ENCODE peak calls at places on chromosomes 7 and 10, in five cellular contexts. H, C, M, Z and L are unnamed samples.

GRCh38 chr7:127900735-127901685 is 130.2 kb downstream of the LRRC4 start:
- DNase-seq in H (peak), C (peak), M (no peak), Z (no peak), L (no peak)

GRCh38 chr10:13091816-13092215 is 8.1 kb upstream of the OPTN start:
- DNase-seq in H (no peak), C (no peak), M (no peak), Z (peak), L (no peak)

GRCh38 chr10:28985137-28985885 is 303.6 kb upstream of the LYZL1 start:
- DNase-seq in H (no peak), C (no peak), M (no peak), Z (no peak), L (no peak)

GRCh38 chr10:63133787-63134557 is 844 bp downstream of the NRBF2 start:
- DNase-seq in H (no peak), C (no peak), M (no peak), Z (no peak), L (no peak)

GRCh38 chr10:102642553-102643345 is 1.5 kb upstream of the TRIM8 start:
- DNase-seq in H (no peak), C (peak), M (peak), Z (peak), L (peak)

GRCh38 chr10:86197166-86197790 is 169.3 kb downstream of the GRID1 start:
- DNase-seq in H (no peak), C (no peak), M (no peak), Z (no peak), L (no peak)

GRCh38 chr10:565676-566075 is 123.8 kb downstream of the DIP2C start:
- DNase-seq in H (no peak), C (no peak), M (no peak), Z (no peak), L (no peak)

GRCh38 chr7:49791089-49791741 is 17.8 kb downstream of the VWC2 start:
- DNase-seq in H (no peak), C (no peak), M (peak), Z (peak), L (no peak)

GRCh38 chr10:124642076-124642710 is 102.0 kb downstream of the FAM53B start:
- DNase-seq in H (no peak), C (no peak), M (no peak), Z (no peak), L (no peak)

GRCh38 chr7:134639683-134640279 is 6.9 kb upstream of the BPGM start:
- DNase-seq in H (no peak), C (no peak), M (no peak), Z (peak), L (no peak)

GRCh38 chr7:79982151-79982770 is 152.4 kb upstream of the GNAI1 start:
- DNase-seq in H (no peak), C (no peak), M (no peak), Z (no peak), L (no peak)

GRCh38 chr7:113945018-113945938 is 26.5 kb upstream of the PPP1R3A start:
- DNase-seq in H (no peak), C (no peak), M (no peak), Z (no peak), L (no peak)

GRCh38 chr10:61399386-61399785 is 53.8 kb downstream of the TMEM26 start:
- DNase-seq in H (no peak), C (no peak), M (no peak), Z (no peak), L (no peak)

GRCh38 chr7:42493436-42494198 is 256.6 kb upstream of the GLI3 start:
- DNase-seq in H (no peak), C (peak), M (no peak), Z (peak), L (no peak)

GRCh38 chr7:46058424-46058823 is 137.4 kb upstream of the IGFBP3 start:
- DNase-seq in H (no peak), C (no peak), M (no peak), Z (no peak), L (no peak)

GRCh38 chr10:133123746-133124356 is 36.1 kb downstream of the ADGRA1 start:
- DNase-seq in H (no peak), C (no peak), M (no peak), Z (no peak), L (no peak)

GRCh38 chr7:155598810-155599210 is 45.7 kb upstream of the RBM33 start:
- DNase-seq in H (peak), C (peak), M (peak), Z (peak), L (peak)

GRCh38 chr7:44823266-44823781 is 24.6 kb downstream of the H2AZ2 start:
- DNase-seq in H (no peak), C (no peak), M (no peak), Z (no peak), L (no peak)

GRCh38 chr10:69515699-69516547 is 57.3 kb downstream of the NEUROG3 start:
- DNase-seq in H (peak), C (peak), M (peak), Z (peak), L (peak)

GRCh38 chr10:653991-654646 is 35.3 kb downstream of the DIP2C start:
- DNase-seq in H (no peak), C (peak), M (no peak), Z (no peak), L (no peak)

GRCh38 chr7:2566348-2566889 is 7.6 kb downstream of the IQCE start:
- DNase-seq in H (no peak), C (no peak), M (no peak), Z (no peak), L (no peak)

GRCh38 chr10:118953598-118953997 is 75.9 kb upstream of the NANOS1 start:
- DNase-seq in H (no peak), C (no peak), M (no peak), Z (no peak), L (no peak)

DNA sequence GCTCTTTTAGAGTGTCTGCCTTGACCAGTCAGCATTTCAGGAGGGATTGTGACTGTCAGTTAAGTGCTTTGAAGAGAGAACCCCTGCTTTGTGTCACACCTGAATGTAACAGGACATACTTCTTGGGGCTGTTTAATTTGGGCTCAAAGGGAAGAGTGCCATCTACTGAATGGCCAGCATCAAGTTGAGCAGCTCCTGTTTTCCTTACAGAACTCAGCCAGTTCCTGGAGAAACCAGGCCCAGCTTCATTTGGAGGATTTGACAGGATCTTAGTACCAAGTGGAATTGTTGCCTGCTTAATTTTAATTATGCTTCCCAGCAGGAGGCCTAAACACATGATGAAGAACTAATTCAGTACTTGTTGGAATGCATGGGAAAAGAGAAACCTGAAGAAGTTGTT is 8.3 kb downstream of the ADD3 start:
- DNase-seq in H (no peak), C (no peak), M (peak), Z (no peak), L (no peak)
- TF ChIP-seq SP1 in H (no peak), C (no peak), M (no peak), Z (no peak), L (no peak)

GRCh38 chr7:102464577-102465280 is at the start of the genes ALKBH4 and LRWD1:
- DNase-seq in H (no peak), C (peak), M (peak), Z (peak), L (peak)

GRCh38 chr7:102466097-102466496 is 1.3 kb downstream of the LRWD1 start:
- DNase-seq in H (no peak), C (no peak), M (no peak), Z (no peak), L (no peak)

GRCh38 chr7:102460467-102460866 is 4.2 kb downstream of the ALKBH4 start:
- DNase-seq in H (no peak), C (no peak), M (no peak), Z (no peak), L (no peak)

GRCh38 chr7:102467581-102468415 is 3.0 kb downstream of the LRWD1 start:
- DNase-seq in H (no peak), C (no peak), M (no peak), Z (no peak), L (no peak)

DNA sequence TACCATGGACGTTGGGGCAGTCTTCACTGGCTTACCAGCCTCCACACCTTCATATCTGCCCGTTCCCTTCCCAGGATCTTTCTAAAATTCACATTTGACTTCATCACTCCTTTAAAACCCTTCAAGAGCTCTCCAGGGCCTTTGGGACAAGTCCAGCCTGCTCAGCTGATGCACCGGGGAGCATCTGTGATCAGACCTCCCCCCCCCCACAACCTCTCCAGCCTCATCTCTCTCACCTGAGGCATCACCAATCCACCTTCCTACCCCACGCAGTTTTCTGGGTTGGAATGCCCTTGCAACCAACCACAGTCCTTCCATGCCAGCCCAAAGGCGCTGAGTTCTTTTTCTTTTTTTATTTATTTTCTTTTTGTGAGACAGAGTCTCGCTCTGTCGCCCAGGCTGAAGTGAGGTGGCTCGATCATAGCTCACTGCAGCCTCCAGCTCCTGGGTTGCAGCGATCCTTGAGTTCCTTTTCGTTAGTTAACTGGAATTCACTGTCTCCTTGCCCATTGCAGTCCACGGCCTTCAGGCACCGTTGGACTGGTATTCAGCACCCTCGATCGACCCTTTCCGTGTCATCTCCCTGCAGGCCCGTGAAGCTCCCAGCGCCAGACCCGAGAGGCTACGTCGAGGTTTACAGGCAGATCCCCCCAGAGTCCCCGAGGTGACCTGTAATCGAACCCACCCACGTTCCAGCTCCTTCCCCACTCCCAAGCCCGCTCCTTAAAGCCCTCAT is 654 bp downstream of the ALKBH4 start:
- DNase-seq in H (no peak), C (no peak), M (no peak), Z (peak), L (no peak)
- H3K27ac ChIP-seq in H (peak), C (peak), M (peak), Z (peak), L (peak)

DNA sequence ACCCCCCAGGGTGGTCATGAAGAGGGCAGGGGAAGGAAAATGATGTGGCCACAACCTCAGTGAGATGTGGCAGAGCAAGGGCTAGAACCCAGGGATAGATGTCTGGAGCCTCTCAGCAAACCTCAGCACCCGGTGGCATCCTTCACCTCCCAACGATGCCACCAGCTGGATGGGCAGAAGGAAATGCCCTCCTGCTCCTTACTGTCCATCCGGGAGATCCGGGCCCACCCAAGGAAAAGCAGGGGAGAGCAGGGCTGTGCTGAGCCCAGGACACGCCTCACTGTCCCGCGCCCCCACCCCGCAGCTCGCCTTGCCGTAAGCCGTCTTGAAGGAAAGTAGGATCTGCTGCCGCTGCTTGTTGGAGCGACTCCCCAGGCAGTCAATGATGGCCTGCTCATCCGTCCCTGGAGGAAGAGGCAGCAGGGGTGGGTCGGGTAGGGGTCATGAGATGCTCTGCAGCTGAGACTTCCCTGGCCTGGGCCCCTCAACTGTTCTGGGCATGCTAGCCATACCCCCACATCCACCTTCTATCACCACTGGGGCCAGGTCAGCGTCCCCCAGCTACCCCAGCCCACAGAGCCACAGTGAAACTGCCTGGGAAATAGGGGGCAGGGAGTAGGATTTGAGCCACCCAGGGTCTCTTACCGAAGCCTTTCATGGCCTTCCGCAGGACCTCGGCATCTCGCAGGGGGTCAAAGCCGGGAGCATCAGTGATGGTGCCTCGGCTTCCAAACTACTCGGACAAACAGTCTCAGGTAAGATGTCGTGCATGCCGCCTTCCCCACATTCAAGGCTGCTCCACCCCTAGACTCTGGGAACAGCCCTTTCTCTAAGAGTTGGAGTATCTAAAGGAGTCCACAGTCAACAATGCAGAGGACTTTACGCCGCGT is 34.3 kb downstream of the PLAC9 start:
- DNase-seq in H (no peak), C (no peak), M (no peak), Z (no peak), L (no peak)
- TF ChIP-seq SP1 in H (no peak), C (no peak), M (no peak), Z (no peak), L (no peak)

DNA sequence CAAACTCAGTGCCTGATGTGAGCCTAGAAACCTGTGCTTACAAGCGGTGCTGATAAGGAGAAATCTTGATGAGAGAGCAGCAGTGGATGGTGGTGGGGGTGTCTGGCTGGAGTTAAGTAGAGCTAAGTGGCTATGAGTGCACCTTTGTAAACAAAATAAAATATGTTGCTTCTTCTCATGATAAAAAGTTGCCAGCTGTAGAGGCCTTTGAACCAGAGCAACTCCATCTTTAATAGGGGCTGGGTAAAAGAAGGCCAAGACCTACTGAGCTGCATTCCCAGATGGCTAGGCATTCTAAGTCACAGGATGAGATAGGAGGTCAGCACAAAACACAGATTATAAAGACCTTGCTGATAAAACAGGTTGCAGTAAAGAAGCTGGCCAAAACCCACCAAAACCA is 107.6 kb upstream of the FAM3C start:
- DNase-seq in H (no peak), C (no peak), M (no peak), Z (no peak), L (no peak)
- H3K27ac ChIP-seq in H (no peak), C (no peak), M (no peak), Z (no peak), L (no peak)

GRCh38 chr7:130127404-130128395 is 57.4 kb downstream of the KLHDC10 start:
- DNase-seq in H (no peak), C (no peak), M (no peak), Z (no peak), L (no peak)
- TF ChIP-seq SP1 in H (no peak), C (no peak), M (no peak), Z (no peak), L (no peak)